ENCODE peak calls at places on chromosomes 7 and 10, in eight cellular contexts. One of them, this sample, is unnamed.

GRCh38 chr10:51886438-51887068 is 187.2 kb upstream of the CSTF2T start:
- DNase-seq in BJ: no peak
- DNase-seq in lung: no peak
- DNase-seq in foreskin fibroblast: peak; percentile 53
- DNase-seq in ascending aorta: no peak
- DNase-seq in MM.1S: no peak
- DNase-seq in mesothelial cell of epicardium: no peak
- DNase-seq in left ventricle myocardium inferior: no peak
- DNase-seq in this sample: no peak

GRCh38 chr7:68833442-68833841 is 764.8 kb upstream of the AUTS2 start:
- DNase-seq in BJ: no peak
- DNase-seq in lung: no peak
- DNase-seq in foreskin fibroblast: no peak
- DNase-seq in ascending aorta: no peak
- DNase-seq in MM.1S: no peak
- DNase-seq in mesothelial cell of epicardium: no peak
- DNase-seq in left ventricle myocardium inferior: no peak
- DNase-seq in this sample: no peak

GRCh38 chr10:101041252-101041761 is 10.3 kb downstream of the SFXN3 start:
- DNase-seq in BJ: peak; percentile 46
- DNase-seq in lung: peak; percentile 85
- DNase-seq in foreskin fibroblast: peak; percentile 76
- DNase-seq in ascending aorta: peak; percentile 44
- DNase-seq in MM.1S: peak; percentile 78
- DNase-seq in mesothelial cell of epicardium: peak; percentile 80
- DNase-seq in left ventricle myocardium inferior: peak; percentile 75
- DNase-seq in this sample: peak; percentile 85

GRCh38 chr7:12588259-12588904 is 17.9 kb downstream of the SCIN start:
- DNase-seq in BJ: no peak
- DNase-seq in lung: no peak
- DNase-seq in foreskin fibroblast: no peak
- DNase-seq in ascending aorta: no peak
- DNase-seq in MM.1S: no peak
- DNase-seq in mesothelial cell of epicardium: no peak
- DNase-seq in left ventricle myocardium inferior: no peak
- DNase-seq in this sample: no peak

GRCh38 chr7:29281782-29282541 is 87.4 kb downstream of the CHN2 start:
- DNase-seq in BJ: no peak
- DNase-seq in lung: no peak
- DNase-seq in foreskin fibroblast: peak; percentile 36
- DNase-seq in ascending aorta: peak; percentile 16
- DNase-seq in MM.1S: no peak
- DNase-seq in mesothelial cell of epicardium: no peak
- DNase-seq in left ventricle myocardium inferior: peak; percentile 63
- DNase-seq in this sample: no peak

GRCh38 chr7:65731562-65732035 is 141.3 kb upstream of the VKORC1L1 start:
- DNase-seq in BJ: no peak
- DNase-seq in lung: peak; percentile 38
- DNase-seq in foreskin fibroblast: no peak
- DNase-seq in ascending aorta: no peak
- DNase-seq in MM.1S: no peak
- DNase-seq in mesothelial cell of epicardium: peak; percentile 53
- DNase-seq in left ventricle myocardium inferior: peak; percentile 18
- DNase-seq in this sample: peak; percentile 33

GRCh38 chr10:46050956-46051355 is 4.9 kb upstream of the MSMB start:
- DNase-seq in BJ: no peak
- DNase-seq in lung: no peak
- DNase-seq in foreskin fibroblast: no peak
- DNase-seq in ascending aorta: no peak
- DNase-seq in MM.1S: no peak
- DNase-seq in mesothelial cell of epicardium: no peak
- DNase-seq in left ventricle myocardium inferior: no peak
- DNase-seq in this sample: no peak

GRCh38 chr7:113119429-113119828 is 1.1 kb upstream of the SMIM30 start:
- DNase-seq in BJ: no peak
- DNase-seq in lung: no peak
- DNase-seq in foreskin fibroblast: no peak
- DNase-seq in ascending aorta: no peak
- DNase-seq in MM.1S: no peak
- DNase-seq in mesothelial cell of epicardium: no peak
- DNase-seq in left ventricle myocardium inferior: no peak
- DNase-seq in this sample: no peak

GRCh38 chr10:110852255-110852896 is 19.4 kb upstream of the PDCD4 start:
- DNase-seq in BJ: no peak
- DNase-seq in lung: peak; percentile 30
- DNase-seq in foreskin fibroblast: no peak
- DNase-seq in ascending aorta: no peak
- DNase-seq in MM.1S: peak; percentile 38
- DNase-seq in mesothelial cell of epicardium: no peak
- DNase-seq in left ventricle myocardium inferior: no peak
- DNase-seq in this sample: peak; percentile 76

GRCh38 chr7:27198871-27199801 is 755 bp downstream of the HOXA13 start:
- DNase-seq in BJ: no peak
- DNase-seq in lung: no peak
- DNase-seq in foreskin fibroblast: no peak
- DNase-seq in ascending aorta: no peak
- DNase-seq in MM.1S: no peak
- DNase-seq in mesothelial cell of epicardium: peak; percentile 51
- DNase-seq in left ventricle myocardium inferior: no peak
- DNase-seq in this sample: no peak

GRCh38 chr7:141685285-141686035 is 16.5 kb downstream of the DENND11 start:
- DNase-seq in BJ: no peak
- DNase-seq in lung: no peak
- DNase-seq in foreskin fibroblast: no peak
- DNase-seq in ascending aorta: no peak
- DNase-seq in MM.1S: no peak
- DNase-seq in mesothelial cell of epicardium: no peak
- DNase-seq in left ventricle myocardium inferior: no peak
- DNase-seq in this sample: no peak

GRCh38 chr7:73887762-73888161 is 26.8 kb downstream of the TMEM270 start:
- DNase-seq in BJ: no peak
- DNase-seq in lung: no peak
- DNase-seq in foreskin fibroblast: no peak
- DNase-seq in ascending aorta: no peak
- DNase-seq in MM.1S: no peak
- DNase-seq in mesothelial cell of epicardium: no peak
- DNase-seq in left ventricle myocardium inferior: no peak
- DNase-seq in this sample: no peak

GRCh38 chr7:73890541-73891147 is 29.7 kb downstream of the TMEM270 start:
- DNase-seq in BJ: no peak
- DNase-seq in lung: no peak
- DNase-seq in foreskin fibroblast: no peak
- DNase-seq in ascending aorta: no peak
- DNase-seq in MM.1S: no peak
- DNase-seq in mesothelial cell of epicardium: no peak
- DNase-seq in left ventricle myocardium inferior: no peak
- DNase-seq in this sample: no peak

GRCh38 chr7:73892003-73892975 is 31.3 kb downstream of the TMEM270 start:
- DNase-seq in BJ: no peak
- DNase-seq in lung: no peak
- DNase-seq in foreskin fibroblast: no peak
- DNase-seq in ascending aorta: no peak
- DNase-seq in MM.1S: no peak
- DNase-seq in mesothelial cell of epicardium: no peak
- DNase-seq in left ventricle myocardium inferior: peak; percentile 62
- DNase-seq in this sample: no peak

GRCh38 chr7:73893342-73894101 is 32.6 kb downstream of the TMEM270 start:
- DNase-seq in BJ: no peak
- DNase-seq in lung: no peak
- DNase-seq in foreskin fibroblast: no peak
- DNase-seq in ascending aorta: no peak
- DNase-seq in MM.1S: no peak
- DNase-seq in mesothelial cell of epicardium: no peak
- DNase-seq in left ventricle myocardium inferior: peak; percentile 85
- DNase-seq in this sample: no peak

DNA sequence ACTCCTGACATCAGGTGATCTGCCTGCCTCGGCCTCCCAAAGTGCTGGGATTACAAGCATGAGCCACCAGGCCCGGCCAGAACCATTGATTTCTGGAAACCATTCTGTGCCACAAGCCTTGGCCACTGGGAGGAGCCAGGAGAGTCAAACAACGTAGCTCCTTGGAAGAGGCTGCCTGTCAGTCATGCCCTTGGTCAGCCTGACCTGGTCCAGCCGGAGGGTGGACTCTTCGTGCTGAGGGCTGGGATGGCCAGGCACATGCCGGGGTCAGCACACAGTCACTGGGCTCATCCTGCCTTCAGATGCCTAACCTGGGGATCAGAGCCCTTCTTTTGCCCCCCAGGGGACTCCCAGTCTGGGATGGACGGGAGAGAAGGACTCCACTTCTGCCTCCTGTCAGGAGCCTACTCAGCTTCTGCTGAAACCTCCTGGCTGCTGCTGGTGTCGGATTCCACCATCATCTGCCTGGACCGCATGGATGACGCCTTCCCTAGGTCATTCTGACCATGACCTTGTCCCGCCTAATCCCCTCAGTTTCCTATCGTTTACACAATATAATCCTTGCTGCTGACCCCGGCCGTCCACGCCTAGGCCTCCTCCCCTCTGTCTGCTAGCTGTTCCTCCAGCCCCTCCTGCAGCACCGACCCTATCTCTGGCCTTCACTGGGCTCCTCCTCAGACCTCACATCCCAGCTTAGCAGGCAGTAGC is 30.4 kb downstream of the TMEM270 start:
- DNase-seq in BJ: no peak
- DNase-seq in lung: no peak
- DNase-seq in foreskin fibroblast: no peak
- DNase-seq in ascending aorta: no peak
- DNase-seq in MM.1S: no peak
- DNase-seq in mesothelial cell of epicardium: no peak
- DNase-seq in left ventricle myocardium inferior: no peak
- DNase-seq in this sample: no peak
- TF ChIP-seq CTCF in BJ: peak; percentile 29
- TF ChIP-seq CTCF in lung: no peak
- TF ChIP-seq CTCF in foreskin fibroblast: no peak
- TF ChIP-seq CTCF in ascending aorta: no peak
- TF ChIP-seq CTCF in MM.1S: no peak
- TF ChIP-seq CTCF in mesothelial cell of epicardium: no peak
- TF ChIP-seq CTCF in left ventricle myocardium inferior: no peak
- TF ChIP-seq CTCF in this sample: no peak

GRCh38 chr10:115711306-115711705 is 561.7 kb downstream of the GFRA1 start:
- DNase-seq in BJ: no peak
- DNase-seq in lung: no peak
- DNase-seq in foreskin fibroblast: no peak
- DNase-seq in ascending aorta: no peak
- DNase-seq in MM.1S: no peak
- DNase-seq in mesothelial cell of epicardium: no peak
- DNase-seq in left ventricle myocardium inferior: no peak
- DNase-seq in this sample: no peak

GRCh38 chr10:115710136-115710535 is 562.9 kb downstream of the GFRA1 start:
- DNase-seq in BJ: no peak
- DNase-seq in lung: no peak
- DNase-seq in foreskin fibroblast: no peak
- DNase-seq in ascending aorta: no peak
- DNase-seq in MM.1S: no peak
- DNase-seq in mesothelial cell of epicardium: no peak
- DNase-seq in left ventricle myocardium inferior: no peak
- DNase-seq in this sample: no peak

DNA sequence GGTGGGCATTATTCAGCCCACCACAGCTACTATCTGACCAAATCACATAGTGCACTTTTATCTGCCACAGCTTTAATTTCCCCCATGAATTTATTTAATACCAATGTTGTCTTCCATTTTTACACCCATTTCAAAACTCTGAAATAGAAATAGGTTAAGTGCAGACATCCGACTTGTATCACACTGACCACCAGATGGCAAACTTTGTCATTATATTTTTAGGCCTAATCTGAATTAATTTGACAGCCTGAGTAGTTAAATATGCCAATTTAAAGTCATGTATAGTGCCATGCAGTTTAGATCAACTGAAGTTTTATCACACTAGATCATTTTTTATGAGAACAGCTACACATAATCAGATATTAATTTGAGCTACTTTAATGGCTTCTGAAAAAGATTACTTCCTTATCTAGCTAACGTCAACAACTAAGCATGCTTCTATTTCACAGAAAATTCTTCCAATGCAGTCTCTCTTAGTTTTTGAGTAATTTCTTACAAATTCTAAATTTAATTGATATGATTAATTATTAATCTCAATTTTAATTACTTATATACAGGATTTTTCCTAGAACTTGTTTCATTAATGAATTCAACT is 566.4 kb downstream of the GFRA1 start:
- DNase-seq in BJ: no peak
- DNase-seq in lung: no peak
- DNase-seq in foreskin fibroblast: peak; percentile 23
- DNase-seq in ascending aorta: no peak
- DNase-seq in MM.1S: peak; percentile 39
- DNase-seq in mesothelial cell of epicardium: no peak
- DNase-seq in left ventricle myocardium inferior: no peak
- DNase-seq in this sample: peak; percentile 1
- TF ChIP-seq CTCF in BJ: peak; percentile 59
- TF ChIP-seq CTCF in lung: no peak
- TF ChIP-seq CTCF in foreskin fibroblast: peak; percentile 44
- TF ChIP-seq CTCF in ascending aorta: peak; percentile 44
- TF ChIP-seq CTCF in MM.1S: peak; percentile 67
- TF ChIP-seq CTCF in mesothelial cell of epicardium: peak; percentile 66
- TF ChIP-seq CTCF in left ventricle myocardium inferior: peak; percentile 52
- TF ChIP-seq CTCF in this sample: peak; percentile 35

GRCh38 chr10:128091636-128092210 is 34.5 kb downstream of the MKI67 start:
- DNase-seq in BJ: no peak
- DNase-seq in lung: no peak
- DNase-seq in foreskin fibroblast: no peak
- DNase-seq in ascending aorta: no peak
- DNase-seq in MM.1S: no peak
- DNase-seq in mesothelial cell of epicardium: peak; percentile 35
- DNase-seq in left ventricle myocardium inferior: no peak
- DNase-seq in this sample: no peak
- TF ChIP-seq CTCF in BJ: no peak
- TF ChIP-seq CTCF in lung: no peak
- TF ChIP-seq CTCF in foreskin fibroblast: no peak
- TF ChIP-seq CTCF in ascending aorta: no peak
- TF ChIP-seq CTCF in MM.1S: no peak
- TF ChIP-seq CTCF in mesothelial cell of epicardium: no peak
- TF ChIP-seq CTCF in left ventricle myocardium inferior: no peak
- TF ChIP-seq CTCF in this sample: no peak

GRCh38 chr10:88473989-88474883 is 108.9 kb downstream of the RNLS start:
- DNase-seq in BJ: no peak
- DNase-seq in lung: peak; percentile 73
- DNase-seq in foreskin fibroblast: no peak
- DNase-seq in ascending aorta: no peak
- DNase-seq in MM.1S: no peak
- DNase-seq in mesothelial cell of epicardium: no peak
- DNase-seq in left ventricle myocardium inferior: no peak
- DNase-seq in this sample: no peak

GRCh38 chr10:88467835-88468485 is 115.2 kb downstream of the RNLS start:
- DNase-seq in BJ: no peak
- DNase-seq in lung: no peak
- DNase-seq in foreskin fibroblast: peak; percentile 6
- DNase-seq in ascending aorta: no peak
- DNase-seq in MM.1S: no peak
- DNase-seq in mesothelial cell of epicardium: no peak
- DNase-seq in left ventricle myocardium inferior: no peak
- DNase-seq in this sample: no peak

GRCh38 chr10:88474884-88475844 is 108.0 kb downstream of the RNLS start:
- DNase-seq in BJ: no peak
- DNase-seq in lung: no peak
- DNase-seq in foreskin fibroblast: no peak
- DNase-seq in ascending aorta: no peak
- DNase-seq in MM.1S: no peak
- DNase-seq in mesothelial cell of epicardium: no peak
- DNase-seq in left ventricle myocardium inferior: no peak
- DNase-seq in this sample: no peak

GRCh38 chr10:88471909-88472308 is 111.2 kb downstream of the RNLS start:
- DNase-seq in BJ: no peak
- DNase-seq in lung: no peak
- DNase-seq in foreskin fibroblast: no peak
- DNase-seq in ascending aorta: no peak
- DNase-seq in MM.1S: no peak
- DNase-seq in mesothelial cell of epicardium: no peak
- DNase-seq in left ventricle myocardium inferior: no peak
- DNase-seq in this sample: no peak

GRCh38 chr10:88472540-88472939 is 110.6 kb downstream of the RNLS start:
- DNase-seq in BJ: no peak
- DNase-seq in lung: no peak
- DNase-seq in foreskin fibroblast: no peak
- DNase-seq in ascending aorta: no peak
- DNase-seq in MM.1S: no peak
- DNase-seq in mesothelial cell of epicardium: no peak
- DNase-seq in left ventricle myocardium inferior: no peak
- DNase-seq in this sample: no peak
- TF ChIP-seq CTCF in BJ: no peak
- TF ChIP-seq CTCF in lung: no peak
- TF ChIP-seq CTCF in foreskin fibroblast: no peak
- TF ChIP-seq CTCF in ascending aorta: no peak
- TF ChIP-seq CTCF in MM.1S: no peak
- TF ChIP-seq CTCF in mesothelial cell of epicardium: no peak
- TF ChIP-seq CTCF in left ventricle myocardium inferior: no peak
- TF ChIP-seq CTCF in this sample: no peak

This sample was measured in activated CD8-positive, alpha-beta T cell treated with anti-CD3 and anti-CD28 coated beads for 36 hours.